ENCODE peak calls at places on chromosomes 11 and 22, in nine cellular contexts. X is stimulated activated CD4-positive, alpha-beta T cell treated with anti-CD3 and anti-CD28 coated beads, Interleukin-1b, Interleukin-23, amount 100 ng/mL, for 24 hours; L is lower lobe of right lung; R is aorta; Y is KBM-7; P is stimulated activated CD8-positive, alpha-beta memory T cell treated with anti-CD3 and anti-CD28 coated beads, Interleukin-4, amount 100 ng/mL, for 24 hours; Q is NK-92 treated with Interleukin-12 subunit alpha and Interleukin-12 subunit beta, amount 100 ng/mL, for 24 hours; B is ovary; H is osteocyte. O is an unnamed sample.

GRCh38 chr22:39634530-39635399 is 64.2 kb downstream of the CACNA1I start:
- DNase-seq in H (no peak), B (no peak), L (no peak), P (no peak), Q (no peak), Y (peak), R (no peak), X (no peak), O (no peak)

GRCh38 chr11:98568011-98568410 is 452.7 kb upstream of the CNTN5 start:
- DNase-seq in B (no peak), R (no peak), H (no peak), Y (no peak), P (no peak), X (no peak), L (no peak), Q (no peak), O (no peak)

GRCh38 chr11:10378362-10378761 is 73.5 kb downstream of the ADM start:
- DNase-seq in R (no peak), L (no peak), H (peak), Y (no peak), Q (no peak), P (no peak), B (no peak), X (no peak), O (no peak)

GRCh38 chr11:113730887-113731726 is 25.0 kb upstream of the TMPRSS5 start:
- DNase-seq in R (no peak), X (no peak), P (no peak), B (peak), H (no peak), Y (peak), L (no peak), Q (peak), O (no peak)

GRCh38 chr11:92152245-92152644 is 72.4 kb upstream of the FAT3 start:
- DNase-seq in X (no peak), R (no peak), L (no peak), P (no peak), B (no peak), H (no peak), Q (no peak), Y (no peak), O (no peak)

GRCh38 chr22:41576877-41577276 is 12.8 kb downstream of the PMM1 start:
- DNase-seq in R (peak), P (no peak), B (peak), X (peak), H (no peak), L (no peak), Y (peak), Q (no peak), O (peak)

GRCh38 chr11:64094463-64095223 is 58.9 kb downstream of the FLRT1 start:
- DNase-seq in Y (peak), X (no peak), Q (no peak), R (no peak), B (no peak), L (no peak), H (peak), P (no peak), O (no peak)

GRCh38 chr11:124829986-124830385 is 29.8 kb upstream of the MSANTD2 start:
- DNase-seq in X (no peak), Q (no peak), B (no peak), Y (no peak), H (no peak), L (no peak), R (no peak), P (no peak), O (no peak)

GRCh38 chr22:40276877-40277823 is 69.2 kb upstream of the ADSL start:
- DNase-seq in X (no peak), Y (no peak), B (no peak), Q (no peak), R (no peak), H (peak), P (no peak), L (no peak), O (no peak)

GRCh38 chr11:46386674-46387073 is 4.9 kb downstream of the CHRM4 start:
- DNase-seq in P (no peak), L (no peak), X (no peak), Y (no peak), Q (no peak), B (no peak), H (no peak), R (no peak), O (no peak)

GRCh38 chr11:17506942-17507341 is 30.3 kb upstream of the ABCC8 start:
- DNase-seq in X (no peak), L (no peak), H (no peak), Q (no peak), R (no peak), B (no peak), Y (no peak), P (no peak), O (no peak)

GRCh38 chr11:75004215-75004614 is 15.5 kb downstream of the NEU3 start:
- DNase-seq in Y (no peak), R (no peak), X (no peak), P (no peak), B (no peak), Q (no peak), H (no peak), L (no peak), O (no peak)

GRCh38 chr11:1771700-1772099 is 8.0 kb upstream of the CTSD start:
- DNase-seq in P (no peak), Y (no peak), X (no peak), B (no peak), Q (peak), L (peak), R (no peak), H (no peak), O (no peak)

GRCh38 chr22:42926034-42926433 is 69.0 kb upstream of the ARFGAP3 start:
- DNase-seq in P (no peak), Q (no peak), L (no peak), Y (no peak), R (peak), B (no peak), H (no peak), X (no peak), O (no peak)

GRCh38 chr11:12921580-12922157 is 87.4 kb upstream of the RASSF10 start:
- DNase-seq in B (no peak), R (no peak), L (no peak), Q (no peak), X (no peak), H (no peak), Y (no peak), P (no peak), O (no peak)

GRCh38 chr11:125036933-125037332 is 26.2 kb upstream of the SLC37A2 start:
- DNase-seq in L (no peak), Q (no peak), Y (no peak), R (no peak), H (no peak), B (no peak), X (no peak), P (no peak), O (no peak)

GRCh38 chr11:69916806-69917387 is 97.7 kb upstream of the FGF3 start:
- DNase-seq in H (no peak), R (no peak), P (no peak), L (no peak), Q (no peak), Y (no peak), X (no peak), B (no peak), O (no peak)

GRCh38 chr11:1259076-1259461 is 36.2 kb downstream of the MUC5B start:
- DNase-seq in P (no peak), Q (no peak), B (no peak), Y (no peak), L (no peak), X (no peak), R (no peak), H (no peak), O (no peak)

GRCh38 chr11:36130401-36130800 is 158.8 kb downstream of the COMMD9 start:
- DNase-seq in L (no peak), P (no peak), R (no peak), Q (no peak), H (no peak), B (no peak), X (no peak), Y (no peak), O (no peak)

GRCh38 chr22:39569066-39569465 is 1.5 kb upstream of the CACNA1I start:
- DNase-seq in X (no peak), Y (no peak), P (no peak), H (no peak), Q (no peak), L (no peak), B (no peak), R (no peak), O (no peak)

GRCh38 chr22:42651134-42651533 is 1.9 kb upstream of the CYB5R3 start:
- DNase-seq in X (no peak), Q (no peak), Y (no peak), L (no peak), P (no peak), B (no peak), H (no peak), R (no peak), O (no peak)